ENCODE peak calls at places on chromosomes 16 and 17, in eight cellular contexts. One of them, this sample, is unnamed.

GRCh38 chr16:88451586-88452484 is 1.2 kb upstream of the ZFPM1 start:
- DNase-seq in dermis blood vessel endothelial cell: peak
- DNase-seq in Right ventricle myocardium superior: no peak
- DNase-seq in AG09319: no peak
- DNase-seq in CD4-positive, alpha-beta T cell: no peak
- DNase-seq in M059J: no peak
- DNase-seq in AG08395: no peak
- DNase-seq in ureter: no peak
- DNase-seq in this sample: no peak

GRCh38 chr17:8056976-8057625 is 18.2 kb downstream of the ALOX15B start:
- DNase-seq in AG09319: no peak
- DNase-seq in CD4-positive, alpha-beta T cell: no peak
- DNase-seq in ureter: no peak
- DNase-seq in M059J: no peak
- DNase-seq in Right ventricle myocardium superior: no peak
- DNase-seq in AG08395: no peak
- DNase-seq in dermis blood vessel endothelial cell: no peak
- DNase-seq in this sample: peak

GRCh38 chr17:82801377-82801970 is 38.3 kb downstream of the ZNF750 start:
- DNase-seq in CD4-positive, alpha-beta T cell: no peak
- DNase-seq in Right ventricle myocardium superior: no peak
- DNase-seq in ureter: no peak
- DNase-seq in dermis blood vessel endothelial cell: no peak
- DNase-seq in AG08395: no peak
- DNase-seq in AG09319: no peak
- DNase-seq in M059J: no peak
- DNase-seq in this sample: no peak

GRCh38 chr16:72910875-72911274 is 137.1 kb downstream of the ZFHX3 start:
- DNase-seq in M059J: no peak
- DNase-seq in ureter: no peak
- DNase-seq in dermis blood vessel endothelial cell: no peak
- DNase-seq in AG09319: no peak
- DNase-seq in AG08395: no peak
- DNase-seq in CD4-positive, alpha-beta T cell: no peak
- DNase-seq in Right ventricle myocardium superior: no peak
- DNase-seq in this sample: no peak

GRCh38 chr17:8436169-8436932 is 667 bp downstream of the NDEL1 start:
- DNase-seq in AG09319: peak
- DNase-seq in CD4-positive, alpha-beta T cell: peak
- DNase-seq in Right ventricle myocardium superior: peak
- DNase-seq in ureter: peak
- DNase-seq in M059J: peak
- DNase-seq in dermis blood vessel endothelial cell: peak
- DNase-seq in AG08395: peak
- DNase-seq in this sample: peak

GRCh38 chr16:65314246-65315003 is 192.6 kb upstream of the CDH11 start:
- DNase-seq in Right ventricle myocardium superior: no peak
- DNase-seq in M059J: peak
- DNase-seq in CD4-positive, alpha-beta T cell: no peak
- DNase-seq in dermis blood vessel endothelial cell: no peak
- DNase-seq in ureter: no peak
- DNase-seq in AG08395: peak
- DNase-seq in AG09319: no peak
- DNase-seq in this sample: no peak

GRCh38 chr16:75244225-75244792 is 7.1 kb downstream of the BCAR1 start:
- DNase-seq in AG08395: peak
- DNase-seq in AG09319: no peak
- DNase-seq in CD4-positive, alpha-beta T cell: no peak
- DNase-seq in Right ventricle myocardium superior: peak
- DNase-seq in dermis blood vessel endothelial cell: peak
- DNase-seq in M059J: peak
- DNase-seq in ureter: peak
- DNase-seq in this sample: peak

GRCh38 chr17:1810450-1811103 is 19.1 kb downstream of the SMYD4 start:
- DNase-seq in M059J: no peak
- DNase-seq in Right ventricle myocardium superior: no peak
- DNase-seq in CD4-positive, alpha-beta T cell: no peak
- DNase-seq in dermis blood vessel endothelial cell: no peak
- DNase-seq in AG08395: no peak
- DNase-seq in AG09319: no peak
- DNase-seq in ureter: no peak
- DNase-seq in this sample: no peak

GRCh38 chr17:55444471-55445441 is 23.1 kb upstream of the MMD start:
- DNase-seq in CD4-positive, alpha-beta T cell: no peak
- DNase-seq in M059J: peak
- DNase-seq in AG08395: no peak
- DNase-seq in dermis blood vessel endothelial cell: no peak
- DNase-seq in ureter: no peak
- DNase-seq in AG09319: no peak
- DNase-seq in Right ventricle myocardium superior: no peak
- DNase-seq in this sample: no peak

GRCh38 chr16:10390867-10391266 is 5.0 kb downstream of the ATF7IP2 start:
- DNase-seq in dermis blood vessel endothelial cell: no peak
- DNase-seq in CD4-positive, alpha-beta T cell: no peak
- DNase-seq in ureter: no peak
- DNase-seq in AG09319: no peak
- DNase-seq in M059J: no peak
- DNase-seq in Right ventricle myocardium superior: no peak
- DNase-seq in AG08395: no peak
- DNase-seq in this sample: no peak

GRCh38 chr17:39527220-39527813 is 66.0 kb downstream of the CDK12 start:
- DNase-seq in AG08395: no peak
- DNase-seq in M059J: peak
- DNase-seq in AG09319: no peak
- DNase-seq in ureter: no peak
- DNase-seq in CD4-positive, alpha-beta T cell: no peak
- DNase-seq in Right ventricle myocardium superior: no peak
- DNase-seq in dermis blood vessel endothelial cell: peak
- DNase-seq in this sample: no peak

GRCh38 chr17:73184133-73184993 is 8.5 kb upstream of the COG1 start:
- DNase-seq in dermis blood vessel endothelial cell: no peak
- DNase-seq in AG09319: no peak
- DNase-seq in ureter: no peak
- DNase-seq in Right ventricle myocardium superior: no peak
- DNase-seq in M059J: no peak
- DNase-seq in AG08395: no peak
- DNase-seq in CD4-positive, alpha-beta T cell: no peak
- DNase-seq in this sample: no peak

GRCh38 chr17:80284631-80285030 is 24.0 kb downstream of the RNF213 start:
- DNase-seq in AG09319: no peak
- DNase-seq in AG08395: no peak
- DNase-seq in dermis blood vessel endothelial cell: no peak
- DNase-seq in CD4-positive, alpha-beta T cell: no peak
- DNase-seq in Right ventricle myocardium superior: no peak
- DNase-seq in ureter: no peak
- DNase-seq in M059J: no peak
- DNase-seq in this sample: peak

GRCh38 chr17:7750321-7750821 is 32.8 kb downstream of the DNAH2 start:
- DNase-seq in ureter: no peak
- DNase-seq in Right ventricle myocardium superior: no peak
- DNase-seq in CD4-positive, alpha-beta T cell: no peak
- DNase-seq in M059J: peak
- DNase-seq in AG08395: peak
- DNase-seq in AG09319: peak
- DNase-seq in dermis blood vessel endothelial cell: peak
- DNase-seq in this sample: no peak

GRCh38 chr16:12252616-12253015 is 276.1 kb downstream of the SNX29 start:
- DNase-seq in CD4-positive, alpha-beta T cell: no peak
- DNase-seq in M059J: no peak
- DNase-seq in AG08395: no peak
- DNase-seq in ureter: no peak
- DNase-seq in dermis blood vessel endothelial cell: no peak
- DNase-seq in Right ventricle myocardium superior: no peak
- DNase-seq in AG09319: no peak
- DNase-seq in this sample: no peak

GRCh38 chr16:11049396-11050059 is 105.2 kb downstream of the CLEC16A start:
- DNase-seq in AG09319: no peak
- DNase-seq in dermis blood vessel endothelial cell: no peak
- DNase-seq in CD4-positive, alpha-beta T cell: no peak
- DNase-seq in M059J: no peak
- DNase-seq in Right ventricle myocardium superior: no peak
- DNase-seq in ureter: no peak
- DNase-seq in AG08395: peak
- DNase-seq in this sample: no peak

GRCh38 chr17:74413491-74413890 is 18.4 kb upstream of the GPRC5C start:
- DNase-seq in AG08395: no peak
- DNase-seq in CD4-positive, alpha-beta T cell: no peak
- DNase-seq in ureter: no peak
- DNase-seq in dermis blood vessel endothelial cell: no peak
- DNase-seq in Right ventricle myocardium superior: no peak
- DNase-seq in AG09319: no peak
- DNase-seq in M059J: no peak
- DNase-seq in this sample: peak

GRCh38 chr16:77834600-77834963 is 46.2 kb downstream of the VAT1L start:
- DNase-seq in AG09319: no peak
- DNase-seq in ureter: no peak
- DNase-seq in CD4-positive, alpha-beta T cell: no peak
- DNase-seq in dermis blood vessel endothelial cell: peak
- DNase-seq in Right ventricle myocardium superior: no peak
- DNase-seq in M059J: peak
- DNase-seq in AG08395: peak
- DNase-seq in this sample: no peak